ENCODE peak calls at places on chromosomes 16 and 17, in five cellular contexts. S, Z, M, K and T are unnamed samples.
A peak's percentile ranks its signal among the peaks of the same experiment; 100 is the strongest.

GRCh38 chr17:70006159-70006558 is 68.9 kb upstream of the KCNJ16 start:
- DNase-seq in S (peak; percentile 50), Z (no peak), M (no peak), K (no peak), T (peak; percentile 14)

GRCh38 chr17:17859909-17860760 is 23.3 kb upstream of the SREBF1 start:
- DNase-seq in S (peak; percentile 38), Z (peak; percentile 65), M (peak; percentile 60), K (peak; percentile 86), T (peak; percentile 81)

GRCh38 chr17:45768000-45768399 is 16.1 kb upstream of the CRHR1 start:
- DNase-seq in S (no peak), Z (peak; percentile 85), M (no peak), K (no peak), T (no peak)

GRCh38 chr17:29592850-29593545 is at the start of gene ANKRD13B:
- DNase-seq in S (no peak), Z (no peak), M (no peak), K (peak; percentile 85), T (no peak)

GRCh38 chr17:75571197-75571884 is 16.3 kb upstream of the MYO15B start:
- DNase-seq in S (peak; percentile 9), Z (no peak), M (no peak), K (no peak), T (no peak)

GRCh38 chr17:4448197-4448980 is 14.6 kb downstream of the SPNS3 start:
- DNase-seq in S (no peak), Z (no peak), M (no peak), K (no peak), T (no peak)

GRCh38 chr17:34107019-34107418 is 148.1 kb upstream of the CCL2 start:
- DNase-seq in S (no peak), Z (no peak), M (no peak), K (no peak), T (no peak)

GRCh38 chr16:7524419-7524818 is 191.8 kb downstream of the RBFOX1 start:
- DNase-seq in S (no peak), Z (peak; percentile 14), M (no peak), K (no peak), T (no peak)

GRCh38 chr16:88377961-88378360 is 4.8 kb upstream of the ZNF469 start:
- DNase-seq in S (no peak), Z (no peak), M (no peak), K (no peak), T (no peak)

GRCh38 chr17:61368832-61369468 is 30.7 kb upstream of the TBX2 start:
- DNase-seq in S (no peak), Z (no peak), M (no peak), K (no peak), T (no peak)

GRCh38 chr16:68643847-68644246 is 1.3 kb upstream of the CDH3 start:
- DNase-seq in S (no peak), Z (peak; percentile 27), M (no peak), K (peak; percentile 50), T (no peak)

GRCh38 chr16:22257440-22257839 is 39.8 kb upstream of the POLR3E start:
- DNase-seq in S (no peak), Z (no peak), M (no peak), K (no peak), T (no peak)

DNA sequence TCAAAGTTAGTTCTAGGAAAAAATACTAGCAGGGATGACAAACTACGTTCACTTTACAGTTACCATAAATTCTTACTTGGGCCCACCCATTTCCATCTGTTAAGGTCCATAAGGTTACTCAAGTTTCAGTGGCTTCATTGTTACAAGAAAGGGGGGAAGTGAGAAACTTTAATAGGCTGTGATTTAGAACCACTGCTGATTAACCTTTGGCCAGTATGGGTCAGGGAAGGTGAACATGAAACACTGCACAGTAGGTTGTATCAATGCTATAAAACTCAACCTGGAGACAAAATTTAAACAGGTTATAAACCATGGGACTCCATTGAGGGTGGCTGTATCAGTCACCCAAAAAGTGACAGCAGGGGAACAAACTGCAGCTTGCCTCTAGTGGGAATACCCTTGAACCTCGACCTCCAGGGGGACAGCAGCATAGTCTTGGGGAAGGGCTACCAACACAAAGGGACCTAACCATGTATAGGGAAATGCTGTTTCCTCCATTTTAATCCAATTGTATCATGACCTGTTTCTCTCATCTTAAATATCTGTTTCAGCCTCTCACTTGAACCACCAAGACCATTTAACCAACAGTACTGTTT is 10.4 kb downstream of the PTRH2 start:
- DNase-seq in S (no peak), Z (no peak), M (no peak), K (no peak), T (no peak)
- H3K36me3 ChIP-seq in S (peaks cover 49% of the 10 kb centered on the region), Z (peaks cover 13% of the 10 kb centered on the region), M (peaks cover 32% of the 10 kb centered on the region), K (peaks cover 65% of the 10 kb centered on the region), T (peaks cover 21% of the 10 kb centered on the region)

GRCh38 chr17:76986318-76986717 is 118.1 kb downstream of the MGAT5B start:
- DNase-seq in S (no peak), Z (no peak), M (no peak), K (no peak), T (no peak)

GRCh38 chr17:76981545-76982295 is 113.5 kb downstream of the MGAT5B start:
- DNase-seq in S (no peak), Z (no peak), M (no peak), K (no peak), T (no peak)

GRCh38 chr17:76983075-76983411 is 114.8 kb downstream of the MGAT5B start:
- DNase-seq in S (no peak), Z (no peak), M (no peak), K (no peak), T (no peak)

GRCh38 chr17:76982408-76983074 is 114.3 kb downstream of the MGAT5B start:
- DNase-seq in S (no peak), Z (no peak), M (no peak), K (no peak), T (no peak)

GRCh38 chr17:76983431-76983830 is 115.2 kb downstream of the MGAT5B start:
- DNase-seq in S (no peak), Z (no peak), M (no peak), K (no peak), T (no peak)
- H3K4me2 ChIP-seq in S (no peak overlapping the region), Z (no peak overlapping the region), M (no peak overlapping the region), K (no peak overlapping the region), T (no peak overlapping the region)

GRCh38 chr17:58337126-58337599 is 8.6 kb upstream of the TSPOAP1 start:
- DNase-seq in S (peak; percentile 27), Z (peak; percentile 70), M (no peak), K (no peak), T (no peak)
- H3K23ac ChIP-seq in S (peak overlapping the region; percentile 96), Z (no peak overlapping the region), M (no peak overlapping the region), K (no peak overlapping the region), T (no peak overlapping the region)

DNA sequence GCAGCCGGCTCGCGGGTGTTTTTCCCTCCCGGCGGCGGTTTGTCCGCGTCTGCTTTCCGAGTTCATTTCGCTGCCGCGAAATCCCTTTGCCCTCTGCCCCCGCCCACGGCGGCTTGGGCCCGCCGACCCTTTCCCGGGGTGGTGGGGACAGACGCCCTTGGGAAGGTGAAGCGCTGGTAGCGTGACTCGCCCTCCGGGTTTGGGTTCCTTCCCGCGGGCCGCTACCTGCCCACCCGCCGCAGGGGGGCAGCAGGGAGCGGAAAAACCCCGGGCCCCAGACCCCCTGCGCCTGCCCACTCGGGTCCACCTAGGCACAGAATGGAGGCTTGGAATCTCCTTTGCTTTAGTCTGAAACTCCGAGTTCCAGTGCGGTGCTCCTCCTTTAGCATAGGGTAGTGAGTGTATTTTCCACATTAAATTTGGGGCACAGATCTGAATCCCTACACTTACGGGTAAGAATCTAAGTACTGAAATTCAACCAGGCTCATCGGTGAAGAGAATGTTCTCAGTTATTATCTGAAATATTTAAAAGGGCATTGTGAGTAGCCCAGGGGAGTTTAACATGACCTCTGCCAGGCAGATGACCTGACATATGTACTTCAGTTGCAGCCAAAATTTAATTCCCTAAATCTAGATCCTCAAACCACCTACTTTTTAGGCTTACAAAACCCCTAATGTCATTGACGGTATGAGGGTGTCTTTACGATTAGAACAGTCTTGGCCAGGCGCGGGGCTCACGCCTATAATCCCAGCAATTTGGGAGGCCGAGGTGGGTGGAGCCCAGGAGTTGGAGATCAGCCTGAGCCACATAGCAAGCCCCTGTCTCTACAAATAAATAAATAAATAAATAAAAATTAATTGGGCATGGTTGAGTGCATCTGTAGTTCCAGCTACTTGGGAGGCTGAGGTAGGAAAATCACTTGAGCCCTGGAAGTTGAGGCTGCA is 1.0 kb downstream of the NME2 start:
- DNase-seq in S (peak; percentile 19), Z (peak; percentile 69), M (peak; percentile 39), K (peak; percentile 80), T (peak; percentile 41)
- H3K36me3 ChIP-seq in S (peaks cover 33% of the 10 kb centered on the region), Z (peaks cover 14% of the 10 kb centered on the region), M (peaks cover 14% of the 10 kb centered on the region), K (peaks cover 49% of the 10 kb centered on the region), T (peaks cover 25% of the 10 kb centered on the region)

GRCh38 chr16:3215601-3216262 is 19.2 kb downstream of the ZNF200 start:
- DNase-seq in S (no peak), Z (no peak), M (no peak), K (no peak), T (no peak)

GRCh38 chr16:3212567-3212966 is 22.4 kb downstream of the ZNF200 start:
- DNase-seq in S (no peak), Z (no peak), M (no peak), K (no peak), T (no peak)

GRCh38 chr16:3216263-3216640 is 18.7 kb downstream of the ZNF200 start:
- DNase-seq in S (no peak), Z (no peak), M (no peak), K (no peak), T (no peak)

GRCh38 chr16:3212006-3212405 is 23.0 kb downstream of the ZNF200 start:
- DNase-seq in S (no peak), Z (no peak), M (no peak), K (no peak), T (peak; percentile 64)

GRCh38 chr16:3214904-3215600 is 19.9 kb downstream of the ZNF200 start:
- DNase-seq in S (no peak), Z (no peak), M (no peak), K (no peak), T (no peak)
- H3K4me2 ChIP-seq in S (no peak overlapping the region), Z (no peak overlapping the region), M (no peak overlapping the region), K (no peak overlapping the region), T (no peak overlapping the region)

GRCh38 chr17:50666316-50666715 is 31.6 kb downstream of the ABCC3 start:
- DNase-seq in S (no peak), Z (no peak), M (no peak), K (no peak), T (no peak)

GRCh38 chr17:50668025-50668837 is 33.5 kb downstream of the ABCC3 start:
- DNase-seq in S (peak; percentile 41), Z (peak; percentile 53), M (no peak), K (no peak), T (no peak)

GRCh38 chr17:50667259-50668024 is 32.8 kb downstream of the ABCC3 start:
- DNase-seq in S (no peak), Z (no peak), M (no peak), K (no peak), T (no peak)

GRCh38 chr17:50665838-50666237 is 31.2 kb downstream of the ABCC3 start:
- DNase-seq in S (no peak), Z (peak; percentile 79), M (no peak), K (no peak), T (no peak)

DNA sequence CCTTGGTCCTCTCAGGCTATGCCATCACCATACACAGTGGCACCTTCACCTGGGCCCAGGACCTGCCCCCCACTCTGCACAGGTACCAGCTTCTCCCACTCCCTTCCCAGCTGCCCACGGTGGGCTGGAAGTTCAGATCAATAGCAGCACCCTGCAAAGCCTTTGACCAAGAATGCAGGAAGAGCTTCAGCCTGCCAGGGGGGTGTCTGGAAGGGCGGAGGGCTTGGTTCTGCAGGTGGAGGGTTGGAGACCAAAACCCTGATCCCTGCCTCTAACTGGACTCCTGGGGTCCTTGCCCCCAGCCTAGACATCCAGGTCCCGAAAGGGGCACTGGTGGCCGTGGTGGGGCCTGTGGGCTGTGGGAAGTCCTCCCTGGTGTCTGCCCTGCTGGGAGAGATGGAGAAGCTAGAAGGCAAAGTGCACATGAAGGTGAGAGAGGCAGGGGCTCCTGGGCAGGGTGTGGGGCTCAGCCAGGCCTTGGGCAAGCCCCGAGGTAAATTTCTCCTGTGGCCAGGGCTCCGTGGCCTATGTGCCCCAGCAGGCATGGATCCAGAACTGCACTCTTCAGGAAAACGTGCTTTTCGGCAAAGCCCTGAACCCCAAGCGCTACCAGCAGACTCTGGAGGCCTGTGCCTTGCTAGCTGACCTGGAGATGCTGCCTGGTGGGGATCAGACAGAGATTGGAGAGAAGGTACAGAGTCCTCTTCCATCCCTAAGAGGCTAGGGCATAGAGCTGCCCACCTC is 34.3 kb downstream of the ABCC3 start:
- DNase-seq in S (no peak), Z (no peak), M (no peak), K (no peak), T (no peak)
- H3K23ac ChIP-seq in S (peak overlapping the region; percentile 3), Z (no peak overlapping the region), M (peak overlapping the region; percentile 17), K (no peak overlapping the region), T (no peak overlapping the region)